ENCODE peak calls at places on chromosomes 7 and 10, in four cellular contexts. One of them, this sample, is unnamed.

GRCh38 chr7:45324683-45325237 is 167.2 kb downstream of the RAMP3 start:
- DNase-seq in HCT116: no peak
- DNase-seq in stimulated activated CD8-positive, alpha-beta memory T cell treated with anti-CD3 and anti-CD28 coated beads, Interleukin-7, amount 100 ng/mL, for 24 hours: no peak
- DNase-seq in naive B cell: no peak
- DNase-seq in this sample: no peak

GRCh38 chr10:19488592-19489280 is 327.5 kb upstream of the PLXDC2 start:
- DNase-seq in HCT116: no peak
- DNase-seq in stimulated activated CD8-positive, alpha-beta memory T cell treated with anti-CD3 and anti-CD28 coated beads, Interleukin-7, amount 100 ng/mL, for 24 hours: no peak
- DNase-seq in naive B cell: peak
- DNase-seq in this sample: no peak

GRCh38 chr10:59537451-59537850 is 172.2 kb downstream of the SLC16A9 start:
- DNase-seq in HCT116: no peak
- DNase-seq in stimulated activated CD8-positive, alpha-beta memory T cell treated with anti-CD3 and anti-CD28 coated beads, Interleukin-7, amount 100 ng/mL, for 24 hours: no peak
- DNase-seq in naive B cell: no peak
- DNase-seq in this sample: no peak

GRCh38 chr10:131031346-131031745 is 280.2 kb downstream of the TCERG1L start:
- DNase-seq in HCT116: no peak
- DNase-seq in stimulated activated CD8-positive, alpha-beta memory T cell treated with anti-CD3 and anti-CD28 coated beads, Interleukin-7, amount 100 ng/mL, for 24 hours: no peak
- DNase-seq in naive B cell: no peak
- DNase-seq in this sample: no peak

GRCh38 chr10:50885097-50885859 is at the start of gene A1CF:
- DNase-seq in HCT116: no peak
- DNase-seq in stimulated activated CD8-positive, alpha-beta memory T cell treated with anti-CD3 and anti-CD28 coated beads, Interleukin-7, amount 100 ng/mL, for 24 hours: no peak
- DNase-seq in naive B cell: no peak
- DNase-seq in this sample: no peak

GRCh38 chr7:121595949-121596692 is 200.0 kb upstream of the FAM3C start:
- DNase-seq in HCT116: no peak
- DNase-seq in stimulated activated CD8-positive, alpha-beta memory T cell treated with anti-CD3 and anti-CD28 coated beads, Interleukin-7, amount 100 ng/mL, for 24 hours: no peak
- DNase-seq in naive B cell: no peak
- DNase-seq in this sample: no peak

GRCh38 chr7:105296491-105296890 is 92.2 kb downstream of the SRPK2 start:
- DNase-seq in HCT116: no peak
- DNase-seq in stimulated activated CD8-positive, alpha-beta memory T cell treated with anti-CD3 and anti-CD28 coated beads, Interleukin-7, amount 100 ng/mL, for 24 hours: no peak
- DNase-seq in naive B cell: no peak
- DNase-seq in this sample: no peak

GRCh38 chr7:2471396-2471795 is 4.8 kb downstream of the GRIFIN start:
- DNase-seq in HCT116: no peak
- DNase-seq in stimulated activated CD8-positive, alpha-beta memory T cell treated with anti-CD3 and anti-CD28 coated beads, Interleukin-7, amount 100 ng/mL, for 24 hours: no peak
- DNase-seq in naive B cell: no peak
- DNase-seq in this sample: no peak

GRCh38 chr7:52135403-52135802 is 818.8 kb upstream of the COBL start:
- DNase-seq in HCT116: no peak
- DNase-seq in stimulated activated CD8-positive, alpha-beta memory T cell treated with anti-CD3 and anti-CD28 coated beads, Interleukin-7, amount 100 ng/mL, for 24 hours: no peak
- DNase-seq in naive B cell: no peak
- DNase-seq in this sample: no peak

GRCh38 chr7:2529161-2530075 is 9.8 kb downstream of the LFNG start:
- DNase-seq in HCT116: no peak
- DNase-seq in stimulated activated CD8-positive, alpha-beta memory T cell treated with anti-CD3 and anti-CD28 coated beads, Interleukin-7, amount 100 ng/mL, for 24 hours: no peak
- DNase-seq in naive B cell: peak
- DNase-seq in this sample: no peak

GRCh38 chr10:51073461-51074237 is 638 bp upstream of the PRKG1 start:
- DNase-seq in HCT116: no peak
- DNase-seq in stimulated activated CD8-positive, alpha-beta memory T cell treated with anti-CD3 and anti-CD28 coated beads, Interleukin-7, amount 100 ng/mL, for 24 hours: no peak
- DNase-seq in naive B cell: no peak
- DNase-seq in this sample: no peak

GRCh38 chr10:65618125-65618524 is 1307.7 kb upstream of the LRRTM3 start:
- DNase-seq in HCT116: no peak
- DNase-seq in stimulated activated CD8-positive, alpha-beta memory T cell treated with anti-CD3 and anti-CD28 coated beads, Interleukin-7, amount 100 ng/mL, for 24 hours: no peak
- DNase-seq in naive B cell: no peak
- DNase-seq in this sample: no peak

GRCh38 chr7:114631249-114631822 is 216.7 kb downstream of the FOXP2 start:
- DNase-seq in HCT116: no peak
- DNase-seq in stimulated activated CD8-positive, alpha-beta memory T cell treated with anti-CD3 and anti-CD28 coated beads, Interleukin-7, amount 100 ng/mL, for 24 hours: no peak
- DNase-seq in naive B cell: no peak
- DNase-seq in this sample: no peak

GRCh38 chr7:149822353-149822943 is 15.7 kb upstream of the ZNF862 start:
- DNase-seq in HCT116: no peak
- DNase-seq in stimulated activated CD8-positive, alpha-beta memory T cell treated with anti-CD3 and anti-CD28 coated beads, Interleukin-7, amount 100 ng/mL, for 24 hours: no peak
- DNase-seq in naive B cell: no peak
- DNase-seq in this sample: no peak

GRCh38 chr7:92056276-92056675 is 78.0 kb downstream of the CYP51A1 start:
- DNase-seq in HCT116: no peak
- DNase-seq in stimulated activated CD8-positive, alpha-beta memory T cell treated with anti-CD3 and anti-CD28 coated beads, Interleukin-7, amount 100 ng/mL, for 24 hours: no peak
- DNase-seq in naive B cell: no peak
- DNase-seq in this sample: no peak

GRCh38 chr7:152608656-152609055 is 67.3 kb downstream of the XRCC2 start:
- DNase-seq in HCT116: no peak
- DNase-seq in stimulated activated CD8-positive, alpha-beta memory T cell treated with anti-CD3 and anti-CD28 coated beads, Interleukin-7, amount 100 ng/mL, for 24 hours: no peak
- DNase-seq in naive B cell: no peak
- DNase-seq in this sample: no peak

GRCh38 chr10:6423004-6423403 is 157.1 kb downstream of the PRKCQ start:
- DNase-seq in HCT116: no peak
- DNase-seq in stimulated activated CD8-positive, alpha-beta memory T cell treated with anti-CD3 and anti-CD28 coated beads, Interleukin-7, amount 100 ng/mL, for 24 hours: no peak
- DNase-seq in naive B cell: no peak
- DNase-seq in this sample: no peak

GRCh38 chr10:5760462-5760861 is 52.8 kb downstream of the GDI2 start:
- DNase-seq in HCT116: no peak
- DNase-seq in stimulated activated CD8-positive, alpha-beta memory T cell treated with anti-CD3 and anti-CD28 coated beads, Interleukin-7, amount 100 ng/mL, for 24 hours: no peak
- DNase-seq in naive B cell: no peak
- DNase-seq in this sample: no peak

GRCh38 chr7:5187605-5188004 is 2.4 kb upstream of the WIPI2 start:
- DNase-seq in HCT116: no peak
- DNase-seq in stimulated activated CD8-positive, alpha-beta memory T cell treated with anti-CD3 and anti-CD28 coated beads, Interleukin-7, amount 100 ng/mL, for 24 hours: no peak
- DNase-seq in naive B cell: no peak
- DNase-seq in this sample: no peak

GRCh38 chr10:96772239-96772638 is 51.9 kb upstream of the PIK3AP1 start:
- DNase-seq in HCT116: no peak
- DNase-seq in stimulated activated CD8-positive, alpha-beta memory T cell treated with anti-CD3 and anti-CD28 coated beads, Interleukin-7, amount 100 ng/mL, for 24 hours: no peak
- DNase-seq in naive B cell: no peak
- DNase-seq in this sample: no peak

GRCh38 chr10:93346712-93347111 is 135.4 kb downstream of the MYOF start:
- DNase-seq in HCT116: no peak
- DNase-seq in stimulated activated CD8-positive, alpha-beta memory T cell treated with anti-CD3 and anti-CD28 coated beads, Interleukin-7, amount 100 ng/mL, for 24 hours: no peak
- DNase-seq in naive B cell: no peak
- DNase-seq in this sample: no peak

GRCh38 chr7:22591271-22591670 is 91.3 kb upstream of the STEAP1B start:
- DNase-seq in HCT116: no peak
- DNase-seq in stimulated activated CD8-positive, alpha-beta memory T cell treated with anti-CD3 and anti-CD28 coated beads, Interleukin-7, amount 100 ng/mL, for 24 hours: no peak
- DNase-seq in naive B cell: no peak
- DNase-seq in this sample: no peak

GRCh38 chr7:82600601-82601000 is 157.0 kb upstream of the CACNA2D1 start:
- DNase-seq in HCT116: no peak
- DNase-seq in stimulated activated CD8-positive, alpha-beta memory T cell treated with anti-CD3 and anti-CD28 coated beads, Interleukin-7, amount 100 ng/mL, for 24 hours: no peak
- DNase-seq in naive B cell: no peak
- DNase-seq in this sample: no peak

GRCh38 chr10:114174462-114175190 is 623 bp upstream of the CCDC186 start:
- DNase-seq in HCT116: no peak
- DNase-seq in stimulated activated CD8-positive, alpha-beta memory T cell treated with anti-CD3 and anti-CD28 coated beads, Interleukin-7, amount 100 ng/mL, for 24 hours: no peak
- DNase-seq in naive B cell: no peak
- DNase-seq in this sample: no peak

GRCh38 chr10:45585131-45585530 is 87.4 kb downstream of the ZFAND4 start:
- DNase-seq in HCT116: no peak
- DNase-seq in stimulated activated CD8-positive, alpha-beta memory T cell treated with anti-CD3 and anti-CD28 coated beads, Interleukin-7, amount 100 ng/mL, for 24 hours: no peak
- DNase-seq in naive B cell: no peak
- DNase-seq in this sample: no peak

GRCh38 chr7:73773700-73774517 is 3.8 kb upstream of the CLDN3 start:
- DNase-seq in HCT116: no peak
- DNase-seq in stimulated activated CD8-positive, alpha-beta memory T cell treated with anti-CD3 and anti-CD28 coated beads, Interleukin-7, amount 100 ng/mL, for 24 hours: no peak
- DNase-seq in naive B cell: no peak
- DNase-seq in this sample: no peak

GRCh38 chr10:12825255-12825654 is 176.3 kb downstream of the CCDC3 start:
- DNase-seq in HCT116: no peak
- DNase-seq in stimulated activated CD8-positive, alpha-beta memory T cell treated with anti-CD3 and anti-CD28 coated beads, Interleukin-7, amount 100 ng/mL, for 24 hours: no peak
- DNase-seq in naive B cell: no peak
- DNase-seq in this sample: no peak

GRCh38 chr7:45001138-45001694 is 1.2 kb downstream of the CCM2 start:
- DNase-seq in HCT116: no peak
- DNase-seq in stimulated activated CD8-positive, alpha-beta memory T cell treated with anti-CD3 and anti-CD28 coated beads, Interleukin-7, amount 100 ng/mL, for 24 hours: no peak
- DNase-seq in naive B cell: peak
- DNase-seq in this sample: no peak

GRCh38 chr10:72954596-72955569 is at the start of gene PLA2G12B:
- DNase-seq in HCT116: no peak
- DNase-seq in stimulated activated CD8-positive, alpha-beta memory T cell treated with anti-CD3 and anti-CD28 coated beads, Interleukin-7, amount 100 ng/mL, for 24 hours: no peak
- DNase-seq in naive B cell: no peak
- DNase-seq in this sample: no peak

GRCh38 chr10:128000660-128001059 is 93.8 kb downstream of the PTPRE start:
- DNase-seq in HCT116: no peak
- DNase-seq in stimulated activated CD8-positive, alpha-beta memory T cell treated with anti-CD3 and anti-CD28 coated beads, Interleukin-7, amount 100 ng/mL, for 24 hours: no peak
- DNase-seq in naive B cell: no peak
- DNase-seq in this sample: no peak

GRCh38 chr10:105837951-105838350 is 1196.9 kb downstream of the SORCS3 start:
- DNase-seq in HCT116: no peak
- DNase-seq in stimulated activated CD8-positive, alpha-beta memory T cell treated with anti-CD3 and anti-CD28 coated beads, Interleukin-7, amount 100 ng/mL, for 24 hours: no peak
- DNase-seq in naive B cell: no peak
- DNase-seq in this sample: no peak

GRCh38 chr10:11441151-11441535 is 170.3 kb downstream of the USP6NL start:
- DNase-seq in HCT116: no peak
- DNase-seq in stimulated activated CD8-positive, alpha-beta memory T cell treated with anti-CD3 and anti-CD28 coated beads, Interleukin-7, amount 100 ng/mL, for 24 hours: no peak
- DNase-seq in naive B cell: no peak
- DNase-seq in this sample: no peak

GRCh38 chr10:78953124-78954008 is 115.4 kb upstream of the ZMIZ1 start:
- DNase-seq in HCT116: no peak
- DNase-seq in stimulated activated CD8-positive, alpha-beta memory T cell treated with anti-CD3 and anti-CD28 coated beads, Interleukin-7, amount 100 ng/mL, for 24 hours: no peak
- DNase-seq in naive B cell: no peak
- DNase-seq in this sample: no peak

GRCh38 chr10:43126759-43127424 is 11.4 kb upstream of the CSGALNACT2 start:
- DNase-seq in HCT116: no peak
- DNase-seq in stimulated activated CD8-positive, alpha-beta memory T cell treated with anti-CD3 and anti-CD28 coated beads, Interleukin-7, amount 100 ng/mL, for 24 hours: no peak
- DNase-seq in naive B cell: no peak
- DNase-seq in this sample: no peak